ENCODE peak calls at places on chromosomes 16 and 17, in seven cellular contexts. K, Y, N, F, O, Z and R are unnamed samples. For H3K36me3, the result is how much of the 10 kb centered on the place peaks cover.

GRCh38 chr17:32693135-32693897 is 183.6 kb downstream of the MYO1D start:
- DNase-seq in K (no peak), Y (no peak), N (no peak), F (no peak), O (no peak), Z (no peak), R (no peak)

GRCh38 chr17:14149751-14150150 is 80.4 kb downstream of the COX10 start:
- DNase-seq in K (no peak), Y (no peak), N (no peak), F (no peak), O (no peak), Z (no peak), R (no peak)

GRCh38 chr16:82010649-82011048 is 621 bp downstream of the SDR42E1 start:
- DNase-seq in K (no peak), Y (no peak), N (no peak), F (no peak), O (no peak), Z (no peak), R (no peak)

GRCh38 chr16:67021321-67021720 is 7.6 kb upstream of the CBFB start:
- DNase-seq in K (no peak), Y (no peak), N (no peak), F (no peak), O (no peak), Z (no peak), R (peak)

GRCh38 chr17:10025976-10026785 is 121.1 kb upstream of the RCVRN start:
- DNase-seq in K (no peak), Y (no peak), N (no peak), F (no peak), O (no peak), Z (no peak), R (no peak)

GRCh38 chr16:58614212-58614611 is 15.4 kb downstream of the CNOT1 start:
- DNase-seq in K (no peak), Y (no peak), N (no peak), F (no peak), O (no peak), Z (no peak), R (no peak)

GRCh38 chr17:62627904-62628603 is 584 bp downstream of the MRC2 start:
- DNase-seq in K (peak), Y (no peak), N (no peak), F (peak), O (no peak), Z (no peak), R (peak)

GRCh38 chr17:80561541-80562114 is 17.0 kb downstream of the RPTOR start:
- DNase-seq in K (no peak), Y (no peak), N (no peak), F (no peak), O (no peak), Z (no peak), R (no peak)

GRCh38 chr17:43774304-43775250 is 4.2 kb downstream of the DUSP3 start:
- DNase-seq in K (no peak), Y (no peak), N (no peak), F (no peak), O (no peak), Z (no peak), R (no peak)

GRCh38 chr16:72404299-72404698 is 232.3 kb upstream of the PMFBP1 start:
- DNase-seq in K (no peak), Y (no peak), N (no peak), F (no peak), O (no peak), Z (no peak), R (no peak)

GRCh38 chr17:59511726-59512125 is 53.7 kb upstream of the DHX40 start:
- DNase-seq in K (no peak), Y (no peak), N (no peak), F (no peak), O (no peak), Z (no peak), R (no peak)

GRCh38 chr16:19871721-19872120 is 12.9 kb downstream of the GPRC5B start:
- DNase-seq in K (no peak), Y (no peak), N (no peak), F (no peak), O (no peak), Z (no peak), R (no peak)

GRCh38 chr16:66028505-66029216 is 337.8 kb upstream of the CDH5 start:
- DNase-seq in K (peak), Y (no peak), N (no peak), F (no peak), O (no peak), Z (no peak), R (no peak)

GRCh38 chr16:77551352-77551751 is 116.5 kb upstream of the ADAMTS18 start:
- DNase-seq in K (peak), Y (no peak), N (no peak), F (no peak), O (no peak), Z (no peak), R (no peak)

DNA sequence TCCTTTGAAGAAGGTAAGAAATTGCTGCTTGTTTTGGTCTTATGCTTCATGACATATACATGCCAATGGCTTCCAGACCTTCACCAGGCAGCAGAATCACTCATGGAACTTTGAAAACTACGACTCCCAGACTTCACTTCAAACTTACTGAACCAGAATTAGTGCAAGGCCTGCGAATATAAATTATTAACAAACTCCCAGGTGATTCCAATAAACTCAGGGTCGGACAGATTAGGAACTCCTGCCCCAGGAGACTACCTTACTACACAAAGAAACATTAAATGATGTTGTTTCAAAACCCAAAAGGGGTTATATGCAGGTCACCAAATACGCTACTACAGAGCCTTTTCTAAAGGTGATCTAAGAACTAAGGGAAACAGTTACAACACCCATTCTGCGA is 20.4 kb downstream of the PSME3IP1 start:
- DNase-seq in K (no peak), Y (no peak), N (no peak), F (no peak), O (no peak), Z (no peak), R (no peak)
- H3K36me3 ChIP-seq in K (under half), Y (under half), N (half or more), F (half or more), O (half or more), Z (under half), R (under half)

DNA sequence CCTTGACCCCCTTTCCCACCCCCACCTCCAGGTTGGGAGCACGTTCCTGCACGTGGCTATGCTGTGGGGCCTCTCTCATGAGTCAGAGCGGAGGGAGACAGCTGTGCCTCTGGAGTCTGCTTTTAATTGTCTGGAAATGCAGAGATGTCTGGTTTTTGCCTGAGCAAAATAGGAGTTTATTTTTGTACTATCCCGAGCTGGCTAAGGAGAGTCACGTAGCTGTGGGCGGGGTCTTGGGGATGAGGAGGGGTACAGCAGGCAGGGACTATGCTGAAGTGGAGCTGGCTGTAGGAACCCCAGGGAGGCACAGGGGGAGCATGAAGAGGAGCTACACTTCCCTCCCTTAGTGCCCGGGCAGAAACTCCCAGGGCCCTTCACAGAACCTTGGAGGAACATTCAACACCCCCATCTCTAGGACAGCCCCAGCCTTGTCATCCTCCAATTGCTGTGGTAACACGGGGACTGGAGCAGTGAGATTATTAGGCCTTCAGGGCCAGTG is 44.7 kb upstream of the LGALS9 start:
- DNase-seq in K (peak), Y (no peak), N (no peak), F (no peak), O (no peak), Z (no peak), R (no peak)
- H3K36me3 ChIP-seq in K (under half), Y (under half), N (under half), F (half or more), O (half or more), Z (under half), R (under half)

GRCh38 chr17:63790057-63790456 is 16.1 kb downstream of the DDX42 start:
- DNase-seq in K (no peak), Y (no peak), N (no peak), F (no peak), O (no peak), Z (no peak), R (no peak)

GRCh38 chr17:63786961-63787711 is 13.2 kb downstream of the DDX42 start:
- DNase-seq in K (no peak), Y (no peak), N (no peak), F (no peak), O (no peak), Z (no peak), R (no peak)

DNA sequence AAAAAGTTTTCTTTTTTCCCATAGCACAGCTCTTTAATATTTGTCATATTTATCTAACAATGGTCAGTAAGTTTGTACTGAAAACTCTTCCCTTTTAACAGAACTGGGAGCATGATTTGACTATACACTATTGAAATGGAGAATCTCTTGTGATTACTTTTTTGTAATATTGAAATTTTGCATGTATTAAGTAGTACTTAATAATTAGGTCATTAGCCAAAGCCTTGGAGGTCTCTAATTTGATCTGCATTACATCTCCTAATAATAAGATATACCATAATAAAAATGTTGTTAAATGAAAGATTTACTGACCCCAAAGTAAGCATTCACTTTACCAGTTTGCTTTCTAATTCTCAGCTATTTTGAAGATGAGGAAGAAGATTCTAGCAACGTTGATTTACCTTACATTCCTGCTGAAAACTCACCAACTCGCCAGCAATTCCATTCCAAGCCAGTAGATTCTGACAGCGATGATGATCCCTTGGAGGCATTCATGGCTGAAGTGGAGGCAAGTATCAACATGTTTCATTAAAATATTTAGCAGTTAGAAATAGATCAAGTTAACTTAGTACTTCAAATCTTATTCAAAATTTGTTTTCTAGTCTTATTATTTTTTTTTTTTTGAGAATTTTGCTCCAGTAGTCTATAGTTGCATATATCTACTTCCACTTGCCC is 18.2 kb downstream of the DDX42 start:
- DNase-seq in K (no peak), Y (no peak), N (no peak), F (no peak), O (no peak), Z (no peak), R (no peak)
- H3K36me3 ChIP-seq in K (half or more), Y (half or more), N (half or more), F (half or more), O (half or more), Z (under half), R (under half)

GRCh38 chr17:28327031-28327607 is 8.1 kb downstream of the TMEM97 start:
- DNase-seq in K (no peak), Y (no peak), N (no peak), F (no peak), O (no peak), Z (peak), R (peak)
- H3K36me3 ChIP-seq in K (under half), Y (under half), N (under half), F (half or more), O (half or more), Z (under half), R (under half)

DNA sequence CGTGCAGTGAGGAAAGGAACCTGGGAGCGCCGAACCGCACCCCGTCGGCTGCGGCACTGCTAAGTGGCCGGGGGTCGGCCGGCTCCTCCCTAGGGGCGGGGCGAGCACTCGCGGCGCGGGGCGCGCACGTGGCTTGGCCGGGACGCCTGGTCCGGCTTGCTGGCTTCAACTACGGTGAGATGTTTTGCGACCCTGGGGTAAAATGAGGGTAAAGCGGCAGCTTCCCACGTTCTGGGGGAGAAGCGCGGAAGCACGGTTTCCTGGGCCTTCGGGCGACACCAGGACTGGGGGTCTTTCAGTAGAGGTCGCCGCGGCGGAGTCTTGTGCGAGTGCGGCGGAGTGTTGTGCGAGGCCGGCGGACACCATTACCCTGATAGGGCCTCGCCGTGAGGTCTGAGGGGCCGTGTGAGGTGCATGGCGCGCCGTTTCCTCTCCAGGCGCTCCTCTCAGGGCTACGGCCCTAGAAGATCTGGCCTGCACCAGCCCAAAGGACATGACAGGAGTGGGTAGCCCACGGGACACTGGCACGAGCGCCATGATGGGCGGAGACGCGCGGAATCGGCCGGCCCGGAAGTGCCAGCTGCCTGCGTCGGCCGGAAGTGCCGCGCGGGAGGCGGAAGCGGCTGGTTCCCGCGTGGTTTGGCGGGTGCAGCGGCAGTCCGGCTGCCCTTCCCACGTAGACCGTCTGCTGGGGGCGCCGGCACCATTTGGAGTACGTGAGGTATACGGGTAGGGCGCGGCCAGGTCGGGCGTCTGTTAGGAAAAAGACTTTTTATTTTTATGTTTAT is at the start of gene PIGW:
- DNase-seq in K (peak), Y (peak), N (peak), F (peak), O (peak), Z (no peak), R (peak)
- H3K36me3 ChIP-seq in K (under half), Y (under half), N (under half), F (half or more), O (half or more), Z (under half), R (under half)

GRCh38 chr16:89364603-89365002 is 125.8 kb downstream of the ANKRD11 start:
- DNase-seq in K (peak), Y (no peak), N (no peak), F (no peak), O (no peak), Z (no peak), R (no peak)
- H3K36me3 ChIP-seq in K (under half), Y (under half), N (under half), F (under half), O (under half), Z (under half), R (under half)

GRCh38 chr16:13631213-13631767 is 288.7 kb upstream of the ERCC4 start:
- DNase-seq in K (no peak), Y (no peak), N (no peak), F (no peak), O (no peak), Z (no peak), R (no peak)
- H3K36me3 ChIP-seq in K (under half), Y (under half), N (under half), F (under half), O (under half), Z (under half), R (under half)